ENCODE peak calls at places on chromosomes 12 and 14, in ten cellular contexts. Z, U, H, S, T, E, J, I, W and G are unnamed samples.
A peak's percentile ranks its signal among the peaks of the same experiment; 100 is the strongest.

GRCh38 chr14:104826197-104826857 is 25.4 kb downstream of the ZBTB42 start:
- DNase-seq in Z (peak; percentile 63), U (peak; percentile 98), H (peak; percentile 93), S (peak; percentile 91), T (peak; percentile 80), E (peak; percentile 49), J (peak; percentile 95), I (peak; percentile 99), W (peak; percentile 81), G (peak; percentile 98)

GRCh38 chr12:24561882-24562760 is 386.8 kb downstream of the BCAT1 start:
- DNase-seq in Z (no peak), U (no peak), H (peak; percentile 17), S (no peak), T (peak; percentile 54), E (no peak), J (no peak), I (no peak), W (no peak), G (no peak)

GRCh38 chr14:105414456-105415371 is 4.9 kb upstream of the MTA1 start:
- DNase-seq in Z (no peak), U (peak; percentile 73), H (peak; percentile 78), S (peak; percentile 28), T (peak; percentile 81), E (peak; percentile 57), J (peak; percentile 46), I (peak; percentile 49), W (peak; percentile 39), G (peak; percentile 71)

GRCh38 chr12:82723093-82723492 is 36.4 kb downstream of the TMTC2 start:
- DNase-seq in Z (no peak), U (no peak), H (no peak), S (no peak), T (no peak), E (no peak), J (no peak), I (no peak), W (no peak), G (no peak)

GRCh38 chr12:114935658-114936057 is 251.7 kb upstream of the TBX3 start:
- DNase-seq in Z (no peak), U (no peak), H (no peak), S (no peak), T (no peak), E (peak; percentile 29), J (no peak), I (no peak), W (no peak), G (no peak)

GRCh38 chr12:103833095-103833777 is 7.8 kb downstream of the NT5DC3 start:
- DNase-seq in Z (peak; percentile 62), U (no peak), H (peak; percentile 59), S (no peak), T (no peak), E (peak; percentile 29), J (no peak), I (no peak), W (no peak), G (no peak)

GRCh38 chr14:73153272-73153671 is 17.0 kb downstream of the PSEN1 start:
- DNase-seq in Z (no peak), U (no peak), H (peak; percentile 66), S (no peak), T (no peak), E (no peak), J (no peak), I (no peak), W (no peak), G (no peak)

GRCh38 chr12:108914031-108914630 is 34.2 kb downstream of the DAO start:
- DNase-seq in Z (peak; percentile 20), U (no peak), H (peak; percentile 8), S (no peak), T (no peak), E (peak; percentile 73), J (no peak), I (no peak), W (no peak), G (no peak)

GRCh38 chr14:75981426-75981825 is 369 bp downstream of the TGFB3 start:
- DNase-seq in Z (no peak), U (peak; percentile 38), H (no peak), S (no peak), T (peak; percentile 39), E (no peak), J (no peak), I (no peak), W (no peak), G (no peak)

GRCh38 chr12:89252284-89252683 is 100.0 kb downstream of the DUSP6 start:
- DNase-seq in Z (no peak), U (no peak), H (no peak), S (no peak), T (no peak), E (no peak), J (no peak), I (no peak), W (no peak), G (no peak)

GRCh38 chr12:100987552-100988277 is 193.1 kb downstream of the ANO4 start:
- DNase-seq in Z (peak; percentile 38), U (no peak), H (peak; percentile 73), S (no peak), T (peak; percentile 25), E (peak; percentile 97), J (no peak), I (no peak), W (no peak), G (no peak)

GRCh38 chr14:99659333-99659741 is 14.4 kb downstream of the HHIPL1 start:
- DNase-seq in Z (no peak), U (no peak), H (no peak), S (no peak), T (no peak), E (no peak), J (no peak), I (no peak), W (no peak), G (no peak)

GRCh38 chr14:61663312-61663974 is 31.9 kb upstream of the HIF1A start:
- DNase-seq in Z (no peak), U (no peak), H (no peak), S (no peak), T (no peak), E (peak; percentile 90), J (no peak), I (no peak), W (no peak), G (no peak)

GRCh38 chr12:110545812-110546211 is 37.3 kb downstream of the PPTC7 start:
- DNase-seq in Z (no peak), U (no peak), H (no peak), S (no peak), T (no peak), E (no peak), J (no peak), I (no peak), W (no peak), G (no peak)

GRCh38 chr12:53701518-53702264 is 25.6 kb downstream of the CALCOCO1 start:
- DNase-seq in Z (peak; percentile 44), U (peak; percentile 81), H (peak; percentile 89), S (peak; percentile 60), T (peak; percentile 59), E (peak; percentile 35), J (peak; percentile 57), I (peak; percentile 71), W (peak; percentile 41), G (peak; percentile 63)

GRCh38 chr12:113533842-113534375 is 62.2 kb upstream of the LHX5 start:
- DNase-seq in Z (no peak), U (no peak), H (no peak), S (no peak), T (no peak), E (no peak), J (no peak), I (no peak), W (no peak), G (no peak)

GRCh38 chr12:59643576-59643975 is 47.7 kb downstream of the SLC16A7 start:
- DNase-seq in Z (no peak), U (no peak), H (no peak), S (no peak), T (peak; percentile 17), E (no peak), J (no peak), I (no peak), W (no peak), G (no peak)

GRCh38 chr12:113128802-113129663 is 6.5 kb downstream of the RASAL1 start:
- DNase-seq in Z (no peak), U (no peak), H (no peak), S (no peak), T (no peak), E (no peak), J (no peak), I (no peak), W (no peak), G (no peak)

GRCh38 chr14:67763158-67763822 is 53.1 kb downstream of the ZFYVE26 start:
- DNase-seq in Z (no peak), U (no peak), H (no peak), S (no peak), T (no peak), E (no peak), J (no peak), I (no peak), W (no peak), G (no peak)

GRCh38 chr14:76273346-76273745 is 102.6 kb upstream of the ESRRB start:
- DNase-seq in Z (no peak), U (no peak), H (no peak), S (no peak), T (no peak), E (no peak), J (no peak), I (no peak), W (no peak), G (no peak)

GRCh38 chr14:86013663-86014062 is 483.7 kb downstream of the FLRT2 start:
- DNase-seq in Z (no peak), U (no peak), H (no peak), S (no peak), T (no peak), E (no peak), J (no peak), I (no peak), W (no peak), G (no peak)

GRCh38 chr12:29253916-29254625 is 105.0 kb downstream of the FAR2 start:
- DNase-seq in Z (no peak), U (no peak), H (no peak), S (no peak), T (no peak), E (no peak), J (no peak), I (no peak), W (no peak), G (no peak)

GRCh38 chr14:37610945-37611523 is 15.6 kb downstream of the TTC6 start:
- DNase-seq in Z (no peak), U (no peak), H (no peak), S (no peak), T (no peak), E (no peak), J (no peak), I (no peak), W (no peak), G (no peak)

GRCh38 chr14:63663428-63664142 is 21.9 kb upstream of the WDR89 start:
- DNase-seq in Z (no peak), U (no peak), H (no peak), S (no peak), T (no peak), E (no peak), J (no peak), I (no peak), W (no peak), G (no peak)

GRCh38 chr14:96039633-96040311 is 610 bp downstream of the C14orf132 start:
- DNase-seq in Z (peak; percentile 8), U (no peak), H (peak; percentile 35), S (no peak), T (peak; percentile 25), E (no peak), J (no peak), I (no peak), W (no peak), G (no peak)

GRCh38 chr12:45355750-45356149 is 139.9 kb downstream of the ANO6 start:
- DNase-seq in Z (no peak), U (no peak), H (no peak), S (no peak), T (no peak), E (no peak), J (no peak), I (no peak), W (no peak), G (no peak)

GRCh38 chr14:22106700-22107697 is 433.4 kb upstream of the OR4E1 start:
- DNase-seq in Z (no peak), U (no peak), H (no peak), S (no peak), T (no peak), E (no peak), J (no peak), I (no peak), W (no peak), G (no peak)